ENCODE peak calls at places on chromosomes 4 and X, in five cellular contexts. Y, X, C, I and W are unnamed samples.

GRCh38 chrX:155767101-155767878 is 113.9 kb upstream of the VAMP7 start:
- DNase-seq in Y (peak; percentile 88), C (peak; percentile 36), X (peak; percentile 27), I (peak; percentile 30), W (peak; percentile 13)

GRCh38 chr4:72286185-72286584 is 254.4 kb downstream of the NPFFR2 start:
- DNase-seq in C (peak; percentile 23), X (no peak), I (no peak), Y (no peak), W (no peak)

GRCh38 chr4:149234798-149235197 is 580.8 kb downstream of the IQCM start:
- DNase-seq in I (no peak), Y (no peak), X (no peak), C (no peak), W (no peak)

GRCh38 chrX:10630320-10630719 is 9.9 kb upstream of the MID1 start:
- DNase-seq in I (no peak), X (no peak), C (no peak), Y (no peak), W (no peak)

GRCh38 chr4:138158746-138159297 is 83.3 kb downstream of the SLC7A11 start:
- DNase-seq in C (no peak), X (no peak), Y (no peak), I (no peak), W (no peak)

GRCh38 chrX:18449271-18449670 is 23.9 kb downstream of the CDKL5 start:
- DNase-seq in I (no peak), X (no peak), C (no peak), Y (no peak), W (no peak)

GRCh38 chrX:29872831-29873230 is 342.5 kb upstream of the MAGEB2 start:
- DNase-seq in X (no peak), C (no peak), Y (no peak), I (no peak), W (no peak)

GRCh38 chr4:71221510-71222466 is 117.0 kb upstream of the SLC4A4 start:
- DNase-seq in Y (no peak), C (no peak), X (no peak), I (no peak), W (no peak)

GRCh38 chr4:33628296-33628695 is 2616.0 kb downstream of the ARAP2 start:
- DNase-seq in X (no peak), Y (no peak), I (no peak), C (no peak), W (no peak)

GRCh38 chr4:182918044-182918607 is 940 bp upstream of the DCTD start:
- DNase-seq in Y (no peak), C (no peak), I (no peak), X (no peak), W (no peak)

GRCh38 chr4:138499627-138500026 is 257.5 kb upstream of the SLC7A11 start:
- DNase-seq in X (no peak), I (no peak), Y (no peak), C (no peak), W (no peak)

GRCh38 chr4:99104153-99104552 is 15.6 kb upstream of the ADH5 start:
- DNase-seq in I (no peak), C (no peak), X (no peak), Y (no peak), W (no peak)

GRCh38 chr4:150773729-150774449 is 191.9 kb downstream of the MAB21L2 start:
- DNase-seq in Y (no peak), C (no peak), I (no peak), X (no peak), W (no peak)

GRCh38 chr4:52869196-52869595 is 7.1 kb downstream of the RASL11B start:
- DNase-seq in Y (peak; percentile 50), I (no peak), C (no peak), X (no peak), W (no peak)

GRCh38 chr4:171265190-171265818 is 547.9 kb upstream of the GALNTL6 start:
- DNase-seq in Y (no peak), I (no peak), C (peak; percentile 36), X (no peak), W (no peak)

GRCh38 chr4:20487852-20488251 is 212.4 kb upstream of the PACRGL start:
- DNase-seq in Y (no peak), C (no peak), X (no peak), I (no peak), W (no peak)

GRCh38 chr4:121551881-121552280 is 144.9 kb downstream of the ANXA5 start:
- DNase-seq in X (no peak), I (no peak), C (no peak), Y (no peak), W (no peak)

GRCh38 chrX:7071390-7071789 is 76.1 kb upstream of the STS start:
- DNase-seq in Y (no peak), C (no peak), I (no peak), X (no peak), W (no peak)

GRCh38 chr4:148203056-148203898 is 238.9 kb downstream of the NR3C2 start:
- DNase-seq in X (no peak), Y (no peak), C (no peak), I (no peak), W (no peak)

GRCh38 chrX:130702867-130703707 is 199.9 kb downstream of the ENOX2 start:
- DNase-seq in X (no peak), Y (no peak), I (no peak), C (no peak), W (no peak)

GRCh38 chr4:26021417-26022345 is 107.7 kb downstream of the SMIM20 start:
- DNase-seq in Y (no peak), I (no peak), X (no peak), C (no peak), W (no peak)

GRCh38 chrX:69616520-69617203 is 749 bp downstream of the EDA start:
- DNase-seq in X (peak; percentile 5), C (peak; percentile 12), I (no peak), Y (peak; percentile 13), W (no peak)

GRCh38 chrX:45806410-45807121 is 605.9 kb upstream of the DIPK2B start:
- DNase-seq in X (no peak), C (no peak), I (no peak), Y (no peak), W (peak; percentile 14)

GRCh38 chr4:61246003-61246402 is 45.9 kb downstream of the ADGRL3 start:
- DNase-seq in I (no peak), C (no peak), Y (no peak), X (no peak), W (no peak)

GRCh38 chr4:176435891-176436499 is 116.2 kb downstream of the SPCS3 start:
- DNase-seq in X (no peak), Y (no peak), I (no peak), C (no peak), W (no peak)

GRCh38 chr4:152364383-152364782 is 171.5 kb downstream of the FBXW7 start:
- DNase-seq in C (no peak), X (no peak), Y (no peak), I (no peak), W (no peak)

GRCh38 chr4:48047421-48047844 is 30.9 kb downstream of the NIPAL1 start:
- DNase-seq in C (peak; percentile 73), I (no peak), X (no peak), Y (no peak), W (peak; percentile 65)

GRCh38 chr4:14529653-14530052 is 472.6 kb upstream of the CPEB2 start:
- DNase-seq in C (no peak), Y (peak; percentile 9), I (no peak), X (no peak), W (no peak)

GRCh38 chr4:150337709-150338108 is 244.2 kb upstream of the MAB21L2 start:
- DNase-seq in I (no peak), C (no peak), Y (no peak), X (no peak), W (no peak)

GRCh38 chr4:15234101-15234500 is 193.7 kb upstream of the C1QTNF7 start:
- DNase-seq in I (no peak), X (no peak), C (no peak), Y (no peak), W (no peak)

GRCh38 chr4:69991016-69991415 is 4.8 kb upstream of the STATH start:
- DNase-seq in Y (no peak), X (no peak), C (no peak), I (no peak), W (no peak)
- TF ChIP-seq CTCF in Y (no peak), X (no peak), C (no peak), I (no peak), W (no peak)

DNA sequence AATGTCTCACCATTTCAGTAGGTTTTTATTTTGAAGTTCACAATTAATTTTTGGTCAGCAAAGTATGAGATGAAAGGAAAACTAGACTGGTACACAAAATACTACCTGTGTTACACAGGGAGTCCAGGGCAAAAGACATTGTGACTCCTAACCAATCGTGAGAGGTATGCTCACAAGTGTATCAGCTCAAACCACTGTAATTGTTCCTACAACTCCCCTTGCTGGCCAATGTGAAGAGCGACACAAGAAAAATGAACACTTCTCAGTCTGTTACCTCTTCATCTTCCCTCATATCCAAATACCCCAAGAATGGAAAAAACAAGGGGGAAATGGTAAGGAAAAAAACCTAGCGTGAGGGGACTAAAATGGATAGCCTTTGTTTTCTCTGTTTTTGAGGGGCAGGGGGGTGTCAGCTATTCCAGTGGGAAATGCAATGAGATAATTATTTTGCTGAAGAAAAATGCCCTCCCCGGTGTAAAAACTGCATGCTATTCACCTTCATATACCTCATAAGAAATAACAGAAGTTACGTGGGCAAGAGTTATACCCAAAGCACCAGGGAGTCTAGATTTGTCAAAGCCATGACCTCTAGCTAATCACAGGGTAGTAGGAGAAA is 30.6 kb upstream of the NSUN7 start:
- DNase-seq in X (no peak), Y (peak; percentile 58), C (peak; percentile 86), I (no peak), W (peak; percentile 66)
- TF ChIP-seq CTCF in X (peak; percentile 70), Y (peak; percentile 72), C (peak; percentile 78), I (peak; percentile 13), W (peak; percentile 71)

GRCh38 chr4:106136777-106137331 is 179.2 kb downstream of the TBCK start:
- DNase-seq in X (no peak), C (no peak), Y (no peak), I (no peak), W (no peak)

GRCh38 chr4:106142616-106143015 is 173.4 kb downstream of the TBCK start:
- DNase-seq in Y (no peak), I (no peak), X (no peak), C (no peak), W (no peak)

GRCh38 chr4:106140601-106141000 is 175.4 kb downstream of the TBCK start:
- DNase-seq in C (no peak), Y (no peak), I (no peak), X (no peak), W (no peak)
- TF ChIP-seq CTCF in C (no peak), Y (no peak), I (no peak), X (peak; percentile 18), W (no peak)

GRCh38 chr4:6366581-6366980 is 96.9 kb downstream of the WFS1 start:
- DNase-seq in X (no peak), C (no peak), I (no peak), Y (no peak), W (no peak)

GRCh38 chr4:6364146-6364545 is 94.5 kb downstream of the WFS1 start:
- DNase-seq in C (no peak), I (no peak), X (no peak), Y (no peak), W (no peak)

GRCh38 chr4:6362243-6362885 is 92.7 kb downstream of the WFS1 start:
- DNase-seq in I (no peak), C (no peak), Y (peak; percentile 58), X (no peak), W (no peak)

GRCh38 chr4:6362896-6363295 is 93.2 kb downstream of the WFS1 start:
- DNase-seq in X (peak; percentile 68), Y (no peak), C (peak; percentile 40), I (no peak), W (peak; percentile 49)

GRCh38 chr4:6364581-6364980 is 94.9 kb downstream of the WFS1 start:
- DNase-seq in Y (no peak), C (no peak), X (no peak), I (no peak), W (no peak)
- TF ChIP-seq CTCF in Y (no peak), C (no peak), X (no peak), I (no peak), W (no peak)